ENCODE peak calls at places on chromosomes 12 and 14, in six cellular contexts. One of them, this sample, is unnamed.

GRCh38 chr12:115866909-115867525 is 410.5 kb downstream of the MED13L start:
- DNase-seq in cardiac muscle cell: no peak
- DNase-seq in lower leg skin: no peak
- DNase-seq in pancreas: no peak
- DNase-seq in left ventricle myocardium inferior: no peak
- DNase-seq in A549: peak
- DNase-seq in this sample: no peak

GRCh38 chr12:75628511-75628910 is 117.1 kb upstream of the KRR1 start:
- DNase-seq in cardiac muscle cell: no peak
- DNase-seq in lower leg skin: no peak
- DNase-seq in left ventricle myocardium inferior: no peak
- DNase-seq in pancreas: no peak
- DNase-seq in A549: no peak
- DNase-seq in this sample: no peak

GRCh38 chr14:96803958-96804357 is 6.8 kb downstream of the VRK1 start:
- DNase-seq in left ventricle myocardium inferior: no peak
- DNase-seq in lower leg skin: no peak
- DNase-seq in A549: no peak
- DNase-seq in pancreas: no peak
- DNase-seq in cardiac muscle cell: peak
- DNase-seq in this sample: no peak

GRCh38 chr12:65086236-65086635 is 34.9 kb downstream of the WIF1 start:
- DNase-seq in lower leg skin: no peak
- DNase-seq in pancreas: no peak
- DNase-seq in cardiac muscle cell: no peak
- DNase-seq in left ventricle myocardium inferior: no peak
- DNase-seq in A549: no peak
- DNase-seq in this sample: no peak

GRCh38 chr14:23030936-23031335 is 3.8 kb downstream of the PSMB5 start:
- DNase-seq in lower leg skin: no peak
- DNase-seq in left ventricle myocardium inferior: no peak
- DNase-seq in cardiac muscle cell: no peak
- DNase-seq in pancreas: no peak
- DNase-seq in A549: no peak
- DNase-seq in this sample: no peak

GRCh38 chr12:116145451-116145850 is 132.0 kb downstream of the MED13L start:
- DNase-seq in pancreas: no peak
- DNase-seq in cardiac muscle cell: no peak
- DNase-seq in lower leg skin: no peak
- DNase-seq in left ventricle myocardium inferior: no peak
- DNase-seq in A549: no peak
- DNase-seq in this sample: no peak

GRCh38 chr12:132204064-132204821 is 60.0 kb downstream of the NOC4L start:
- DNase-seq in lower leg skin: no peak
- DNase-seq in cardiac muscle cell: no peak
- DNase-seq in left ventricle myocardium inferior: no peak
- DNase-seq in A549: no peak
- DNase-seq in pancreas: no peak
- DNase-seq in this sample: no peak

GRCh38 chr14:74417201-74417600 is 8.8 kb downstream of the SYNDIG1L start:
- DNase-seq in left ventricle myocardium inferior: no peak
- DNase-seq in A549: no peak
- DNase-seq in cardiac muscle cell: no peak
- DNase-seq in pancreas: no peak
- DNase-seq in lower leg skin: no peak
- DNase-seq in this sample: no peak

GRCh38 chr14:97625512-97625911 is 828.3 kb downstream of the VRK1 start:
- DNase-seq in cardiac muscle cell: no peak
- DNase-seq in A549: no peak
- DNase-seq in pancreas: no peak
- DNase-seq in left ventricle myocardium inferior: no peak
- DNase-seq in lower leg skin: no peak
- DNase-seq in this sample: no peak

GRCh38 chr14:94004015-94004414 is 6.9 kb downstream of the CCDC197 start:
- DNase-seq in lower leg skin: no peak
- DNase-seq in cardiac muscle cell: no peak
- DNase-seq in pancreas: no peak
- DNase-seq in left ventricle myocardium inferior: no peak
- DNase-seq in A549: no peak
- DNase-seq in this sample: no peak
- TF ChIP-seq CTCF in lower leg skin: no peak
- TF ChIP-seq CTCF in cardiac muscle cell: no peak
- TF ChIP-seq CTCF in pancreas: no peak
- TF ChIP-seq CTCF in left ventricle myocardium inferior: no peak
- TF ChIP-seq CTCF in A549: no peak
- TF ChIP-seq CTCF in this sample: no peak

GRCh38 chr14:68408680-68409079 is 384.2 kb downstream of the ZFP36L1 start:
- DNase-seq in left ventricle myocardium inferior: no peak
- DNase-seq in A549: no peak
- DNase-seq in pancreas: no peak
- DNase-seq in cardiac muscle cell: peak
- DNase-seq in lower leg skin: no peak
- DNase-seq in this sample: no peak
- TF ChIP-seq CTCF in left ventricle myocardium inferior: no peak
- TF ChIP-seq CTCF in A549: no peak
- TF ChIP-seq CTCF in pancreas: no peak
- TF ChIP-seq CTCF in cardiac muscle cell: peak
- TF ChIP-seq CTCF in lower leg skin: no peak
- TF ChIP-seq CTCF in this sample: peak

GRCh38 chr12:18294889-18295288 is 33.6 kb downstream of the PIK3C2G start:
- DNase-seq in A549: no peak
- DNase-seq in pancreas: no peak
- DNase-seq in left ventricle myocardium inferior: no peak
- DNase-seq in cardiac muscle cell: no peak
- DNase-seq in lower leg skin: no peak
- DNase-seq in this sample: no peak

GRCh38 chr12:18297883-18298282 is 36.6 kb downstream of the PIK3C2G start:
- DNase-seq in A549: no peak
- DNase-seq in lower leg skin: no peak
- DNase-seq in cardiac muscle cell: no peak
- DNase-seq in left ventricle myocardium inferior: no peak
- DNase-seq in pancreas: no peak
- DNase-seq in this sample: no peak

GRCh38 chr12:18296201-18296908 is 35.0 kb downstream of the PIK3C2G start:
- DNase-seq in left ventricle myocardium inferior: no peak
- DNase-seq in A549: no peak
- DNase-seq in pancreas: no peak
- DNase-seq in lower leg skin: no peak
- DNase-seq in cardiac muscle cell: peak
- DNase-seq in this sample: no peak

DNA sequence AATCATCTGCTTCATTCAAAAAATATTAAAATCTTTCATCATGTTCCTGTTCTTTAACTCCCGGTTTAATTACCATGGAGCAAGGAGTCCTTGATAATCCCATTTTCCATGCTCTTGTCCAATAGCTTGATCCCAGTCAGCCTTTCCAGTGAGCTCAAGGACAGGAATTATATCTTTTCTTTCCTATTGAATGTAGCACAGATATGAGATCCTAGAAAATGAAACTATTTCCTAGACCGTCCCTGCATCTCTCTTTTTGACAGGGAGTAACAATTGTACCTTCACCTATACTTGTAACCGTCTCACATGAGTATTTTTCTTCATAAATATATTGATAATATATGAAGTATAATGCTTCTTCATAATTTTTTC is 35.6 kb downstream of the PIK3C2G start:
- DNase-seq in lower leg skin: no peak
- DNase-seq in cardiac muscle cell: peak
- DNase-seq in pancreas: no peak
- DNase-seq in left ventricle myocardium inferior: no peak
- DNase-seq in A549: no peak
- DNase-seq in this sample: no peak
- TF ChIP-seq CTCF in lower leg skin: no peak
- TF ChIP-seq CTCF in cardiac muscle cell: no peak
- TF ChIP-seq CTCF in pancreas: no peak
- TF ChIP-seq CTCF in left ventricle myocardium inferior: no peak
- TF ChIP-seq CTCF in A549: no peak
- TF ChIP-seq CTCF in this sample: no peak

GRCh38 chr12:6691473-6691872 is 2.3 kb upstream of the ZNF384 start:
- DNase-seq in left ventricle myocardium inferior: no peak
- DNase-seq in cardiac muscle cell: peak
- DNase-seq in A549: no peak
- DNase-seq in lower leg skin: no peak
- DNase-seq in pancreas: no peak
- DNase-seq in this sample: no peak

GRCh38 chr12:6692888-6693287 is 3.7 kb upstream of the ZNF384 start:
- DNase-seq in cardiac muscle cell: no peak
- DNase-seq in A549: no peak
- DNase-seq in left ventricle myocardium inferior: no peak
- DNase-seq in pancreas: no peak
- DNase-seq in lower leg skin: no peak
- DNase-seq in this sample: no peak

GRCh38 chr12:6685814-6686213 is 3.4 kb downstream of the ZNF384 start:
- DNase-seq in lower leg skin: no peak
- DNase-seq in cardiac muscle cell: no peak
- DNase-seq in pancreas: no peak
- DNase-seq in A549: no peak
- DNase-seq in left ventricle myocardium inferior: no peak
- DNase-seq in this sample: no peak

GRCh38 chr12:6688543-6688999 is 604 bp downstream of the ZNF384 start:
- DNase-seq in A549: peak
- DNase-seq in left ventricle myocardium inferior: no peak
- DNase-seq in cardiac muscle cell: no peak
- DNase-seq in lower leg skin: no peak
- DNase-seq in pancreas: peak
- DNase-seq in this sample: no peak

GRCh38 chr12:6689000-6689882 is at the start of gene ZNF384:
- DNase-seq in cardiac muscle cell: peak
- DNase-seq in A549: peak
- DNase-seq in pancreas: peak
- DNase-seq in lower leg skin: peak
- DNase-seq in left ventricle myocardium inferior: peak
- DNase-seq in this sample: peak
- TF ChIP-seq CTCF in cardiac muscle cell: peak
- TF ChIP-seq CTCF in A549: no peak
- TF ChIP-seq CTCF in pancreas: peak
- TF ChIP-seq CTCF in lower leg skin: no peak
- TF ChIP-seq CTCF in left ventricle myocardium inferior: peak
- TF ChIP-seq CTCF in this sample: no peak

GRCh38 chr12:84502180-84502857 is 410.3 kb downstream of the SLC6A15 start:
- DNase-seq in cardiac muscle cell: no peak
- DNase-seq in A549: no peak
- DNase-seq in left ventricle myocardium inferior: no peak
- DNase-seq in pancreas: no peak
- DNase-seq in lower leg skin: no peak
- DNase-seq in this sample: no peak

GRCh38 chr12:84492381-84492883 is 420.2 kb downstream of the SLC6A15 start:
- DNase-seq in cardiac muscle cell: no peak
- DNase-seq in A549: no peak
- DNase-seq in left ventricle myocardium inferior: no peak
- DNase-seq in lower leg skin: no peak
- DNase-seq in pancreas: no peak
- DNase-seq in this sample: no peak

GRCh38 chr12:84502907-84503787 is 409.5 kb downstream of the SLC6A15 start:
- DNase-seq in cardiac muscle cell: peak
- DNase-seq in pancreas: peak
- DNase-seq in A549: peak
- DNase-seq in lower leg skin: no peak
- DNase-seq in left ventricle myocardium inferior: no peak
- DNase-seq in this sample: no peak

GRCh38 chr12:84497819-84498218 is 414.8 kb downstream of the SLC6A15 start:
- DNase-seq in A549: no peak
- DNase-seq in left ventricle myocardium inferior: no peak
- DNase-seq in lower leg skin: no peak
- DNase-seq in cardiac muscle cell: peak
- DNase-seq in pancreas: no peak
- DNase-seq in this sample: no peak
- TF ChIP-seq CTCF in A549: peak
- TF ChIP-seq CTCF in left ventricle myocardium inferior: no peak
- TF ChIP-seq CTCF in lower leg skin: no peak
- TF ChIP-seq CTCF in cardiac muscle cell: peak
- TF ChIP-seq CTCF in pancreas: no peak
- TF ChIP-seq CTCF in this sample: peak

DNA sequence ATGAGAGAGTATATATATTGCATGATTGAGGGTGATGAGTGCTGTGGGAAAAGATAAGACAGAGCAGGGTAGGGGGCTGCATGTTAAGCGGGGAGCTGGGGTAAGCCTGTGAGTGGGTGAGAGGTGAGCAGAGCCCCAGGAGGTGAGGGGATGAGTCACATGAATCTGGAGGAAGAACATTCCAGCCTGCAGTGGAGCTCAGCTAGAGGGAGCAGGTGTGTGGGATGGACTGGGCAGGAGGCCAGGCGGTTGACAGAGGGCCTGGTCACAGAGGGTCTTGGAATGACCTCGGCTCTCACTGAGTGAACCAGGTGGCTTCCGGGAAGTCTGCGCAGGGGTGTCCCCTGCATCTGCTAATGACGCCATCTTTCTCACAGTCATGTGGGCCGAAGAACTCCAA is 44.4 kb downstream of the GIT2 start:
- DNase-seq in A549: no peak
- DNase-seq in cardiac muscle cell: peak
- DNase-seq in lower leg skin: no peak
- DNase-seq in pancreas: peak
- DNase-seq in left ventricle myocardium inferior: peak
- DNase-seq in this sample: peak
- TF ChIP-seq CTCF in A549: no peak
- TF ChIP-seq CTCF in cardiac muscle cell: no peak
- TF ChIP-seq CTCF in lower leg skin: no peak
- TF ChIP-seq CTCF in pancreas: no peak
- TF ChIP-seq CTCF in left ventricle myocardium inferior: no peak
- TF ChIP-seq CTCF in this sample: no peak

DNA sequence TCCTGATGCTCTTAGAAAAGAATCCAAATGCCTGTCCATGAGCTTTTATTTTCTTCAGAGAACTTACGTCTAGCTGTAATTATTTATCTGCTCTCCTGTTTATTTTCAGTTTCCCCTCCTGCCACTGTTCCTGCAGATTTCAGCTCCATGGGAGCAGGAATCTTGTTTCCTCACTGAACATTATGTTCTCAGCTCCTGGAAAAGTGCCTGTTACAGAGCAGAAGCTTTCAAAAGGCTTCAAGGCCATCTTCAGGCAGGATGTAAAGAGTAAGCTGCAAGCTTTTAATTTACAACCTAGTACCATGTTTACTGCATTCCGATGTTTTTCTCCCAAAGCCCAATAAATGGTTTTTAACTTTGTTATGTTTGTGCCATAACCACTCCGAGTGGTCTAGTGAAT is 98.4 kb upstream of the BTG1 start:
- DNase-seq in pancreas: no peak
- DNase-seq in lower leg skin: peak
- DNase-seq in left ventricle myocardium inferior: no peak
- DNase-seq in A549: no peak
- DNase-seq in cardiac muscle cell: peak
- DNase-seq in this sample: no peak
- TF ChIP-seq CTCF in pancreas: no peak
- TF ChIP-seq CTCF in lower leg skin: no peak
- TF ChIP-seq CTCF in left ventricle myocardium inferior: peak
- TF ChIP-seq CTCF in A549: no peak
- TF ChIP-seq CTCF in cardiac muscle cell: peak
- TF ChIP-seq CTCF in this sample: no peak